ENCODE peak calls at places on chromosomes 2 and 18, in seven cellular contexts. C is HepG2, V is fibroblast of lung, Y is heart left ventricle, Q is PC-3, F is Calu3, P is right lobe of liver. D is an unnamed sample.

GRCh38 chr2:105449083-105449482 is 50.2 kb upstream of the FHL2 start:
- DNase-seq in P (no peak), V (no peak), F (no peak), Q (peak), C (no peak), Y (no peak), D (no peak)

GRCh38 chr2:219142329-219142728 is 18.3 kb downstream of the NHEJ1 start:
- DNase-seq in F (peak), V (peak), C (no peak), Q (peak), P (no peak), Y (no peak), D (no peak)

GRCh38 chr2:207902822-207903221 is 122.5 kb downstream of the PLEKHM3 start:
- DNase-seq in F (no peak), V (no peak), P (no peak), C (no peak), Q (no peak), Y (no peak), D (no peak)

GRCh38 chr2:9724565-9724964 is 93.8 kb upstream of the YWHAQ start:
- DNase-seq in V (no peak), F (no peak), P (no peak), Q (no peak), Y (no peak), C (no peak), D (no peak)

GRCh38 chr2:7861910-7862702 is 819.8 kb upstream of the ID2 start:
- DNase-seq in V (no peak), C (no peak), F (no peak), Y (no peak), P (no peak), Q (no peak), D (no peak)

GRCh38 chr2:180604077-180604476 is 376.3 kb upstream of the UBE2E3 start:
- DNase-seq in Y (no peak), V (peak), C (peak), P (no peak), Q (peak), F (peak), D (no peak)

GRCh38 chr18:57431512-57432080 is 3.6 kb upstream of the ONECUT2 start:
- DNase-seq in Y (no peak), Q (no peak), P (no peak), C (no peak), V (no peak), F (no peak), D (no peak)

GRCh38 chr18:28045176-28045810 is 131.6 kb downstream of the CDH2 start:
- DNase-seq in F (no peak), C (no peak), V (peak), Q (peak), Y (no peak), P (no peak), D (no peak)

GRCh38 chr2:85516649-85517389 is 22.1 kb upstream of the MAT2A start:
- DNase-seq in Q (peak), V (no peak), C (peak), Y (no peak), F (peak), P (peak), D (no peak)

GRCh38 chr2:43427032-43427424 is 168.8 kb downstream of the THADA start:
- DNase-seq in Y (no peak), V (no peak), P (no peak), C (no peak), F (no peak), Q (no peak), D (no peak)

GRCh38 chr18:36284671-36285295 is 12.7 kb upstream of the FHOD3 start:
- DNase-seq in P (no peak), Q (peak), C (peak), V (peak), Y (peak), F (peak), D (no peak)

DNA sequence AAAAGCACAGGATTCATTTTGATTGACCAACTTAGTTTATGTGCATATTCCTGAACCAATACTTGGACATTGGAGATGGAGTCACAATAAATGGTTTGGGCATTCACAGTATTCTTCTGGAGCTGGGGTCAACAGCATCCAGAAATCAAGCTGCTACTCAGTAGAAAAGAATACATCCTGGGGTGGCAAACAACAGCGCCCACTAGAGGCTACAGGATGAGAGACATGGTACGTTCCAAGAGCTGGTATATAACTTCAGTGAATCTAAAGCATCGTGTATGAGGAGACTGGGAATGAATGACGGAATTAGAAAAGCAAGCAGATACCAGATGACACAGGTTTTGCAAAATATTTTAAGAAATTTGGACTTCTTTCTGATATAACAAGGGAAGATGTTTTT is 142.9 kb upstream of the FIGN start:
- DNase-seq in F (peak), V (peak), Q (peak), C (peak), Y (no peak), P (no peak), D (no peak)
- TF ChIP-seq CTCF in F (peak), V (peak), Q (peak), C (peak), Y (no peak), P (peak), D (no peak)

GRCh38 chr2:187395276-187396015 is 52.6 kb downstream of the CALCRL start:
- DNase-seq in C (no peak), Y (no peak), Q (no peak), F (no peak), P (no peak), V (no peak), D (no peak)

GRCh38 chr2:187403568-187404260 is 44.3 kb downstream of the CALCRL start:
- DNase-seq in Y (peak), V (no peak), C (no peak), P (no peak), F (no peak), Q (no peak), D (no peak)

GRCh38 chr2:187397870-187398269 is 50.2 kb downstream of the CALCRL start:
- DNase-seq in F (no peak), C (no peak), Q (no peak), V (no peak), Y (no peak), P (no peak), D (no peak)
- TF ChIP-seq CTCF in F (no peak), C (no peak), Q (no peak), V (no peak), Y (no peak), P (no peak), D (no peak)

GRCh38 chr2:62010632-62011276 is 105.3 kb downstream of the COMMD1 start:
- DNase-seq in V (no peak), P (no peak), Y (no peak), C (no peak), F (no peak), Q (no peak), D (no peak)

GRCh38 chr2:62016957-62017356 is 111.5 kb downstream of the COMMD1 start:
- DNase-seq in Q (no peak), F (no peak), P (no peak), V (no peak), C (no peak), Y (no peak), D (no peak)

GRCh38 chr2:62014102-62014501 is 108.6 kb downstream of the COMMD1 start:
- DNase-seq in P (peak), V (peak), F (no peak), Y (peak), C (peak), Q (peak), D (no peak)
- TF ChIP-seq CTCF in P (no peak), V (peak), F (no peak), Y (peak), C (peak), Q (no peak), D (no peak)

DNA sequence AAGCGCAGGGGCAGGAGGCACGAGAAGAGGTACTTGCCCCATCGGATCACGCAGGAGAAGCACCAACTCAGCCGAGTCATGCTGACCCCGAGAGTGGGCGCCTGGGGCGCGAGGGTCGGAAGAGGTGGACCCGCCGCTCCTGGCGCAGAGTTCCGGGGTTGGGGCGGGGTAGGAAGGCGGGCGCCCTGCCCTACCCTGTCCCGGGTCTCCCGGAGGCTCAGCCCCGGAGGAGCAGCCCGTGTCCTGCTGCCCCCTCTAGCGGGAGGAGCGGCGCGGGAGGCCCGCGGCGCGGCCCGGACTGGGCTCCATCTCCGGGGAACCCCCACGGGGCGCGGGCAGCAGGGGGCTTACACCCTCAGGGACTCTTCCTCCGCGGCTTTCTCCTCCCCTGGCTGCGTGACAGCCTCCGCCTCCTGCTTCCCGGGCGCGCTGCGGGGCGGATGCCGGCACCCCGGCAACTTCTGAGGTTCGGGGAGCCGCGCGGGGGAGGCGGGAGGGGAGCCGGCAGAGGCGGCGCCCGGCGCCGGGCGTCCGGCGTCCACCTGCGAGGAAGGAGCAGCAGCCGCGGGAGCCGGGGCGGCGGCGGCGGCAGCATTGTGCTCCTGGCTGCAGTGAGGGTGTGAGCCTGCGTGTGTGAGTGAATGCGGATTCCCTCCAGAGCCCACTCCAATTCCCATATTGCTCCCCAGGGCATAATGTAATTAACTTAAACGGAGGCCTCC is 7.5 kb upstream of the TNS1 start:
- DNase-seq in Y (peak), V (peak), F (peak), P (no peak), Q (no peak), C (no peak), D (no peak)
- TF ChIP-seq CTCF in Y (peak), V (peak), F (no peak), P (peak), Q (peak), C (peak), D (peak)

GRCh38 chr2:113890253-113891235 is 655 bp downstream of the ACTR3 start:
- DNase-seq in Y (peak), Q (peak), P (peak), V (peak), C (peak), F (peak), D (peak)
- TF ChIP-seq CTCF in Y (no peak), Q (no peak), P (no peak), V (no peak), C (peak), F (no peak), D (no peak)

GRCh38 chr2:75710577-75711253 is at the start of gene GCFC2:
- DNase-seq in Q (peak), C (peak), Y (peak), P (peak), F (peak), V (peak), D (peak)
- TF ChIP-seq CTCF in Q (peak), C (peak), Y (peak), P (peak), F (peak), V (peak), D (peak)

DNA sequence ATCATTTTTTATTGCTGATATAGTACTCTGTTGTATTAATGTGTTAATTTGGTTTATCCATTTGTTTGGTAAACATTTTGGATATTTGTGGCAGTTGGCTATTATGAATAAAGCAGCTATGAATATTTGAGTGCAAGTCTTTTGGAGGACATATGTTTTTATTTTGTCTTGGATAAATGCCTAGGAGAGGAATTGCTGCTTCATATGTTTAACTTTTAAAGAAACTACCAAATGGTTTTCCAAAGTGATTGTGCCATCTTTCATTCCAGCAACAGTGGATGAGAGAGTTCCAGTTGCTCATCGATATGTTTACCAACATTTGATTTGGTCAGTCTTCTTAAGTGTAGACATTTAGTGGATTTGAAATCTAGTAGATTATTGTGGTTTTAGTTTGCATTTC is 51.8 kb downstream of the MERTK start:
- DNase-seq in F (no peak), P (no peak), V (peak), C (no peak), Y (no peak), Q (no peak), D (no peak)
- TF ChIP-seq CTCF in F (no peak), P (no peak), V (no peak), C (no peak), Y (no peak), Q (no peak), D (no peak)

D was measured in CD14-positive monocyte.